ENCODE peak calls at places on chromosomes 5 and 9, in five cellular contexts. One of them, this sample, is unnamed.

GRCh38 chr5:172364773-172365172 is 81.2 kb upstream of the UBTD2 start:
- DNase-seq in thoracic aorta: no peak
- DNase-seq in IMR-90: no peak
- DNase-seq in GM23248: peak; percentile 7
- DNase-seq in esophagus squamous epithelium: no peak
- DNase-seq in this sample: no peak

GRCh38 chr9:114031948-114032688 is 46.0 kb downstream of the AMBP start:
- DNase-seq in thoracic aorta: no peak
- DNase-seq in GM23248: no peak
- DNase-seq in esophagus squamous epithelium: no peak
- DNase-seq in IMR-90: no peak
- DNase-seq in this sample: no peak

GRCh38 chr9:98615633-98616032 is 93.1 kb downstream of the GABBR2 start:
- DNase-seq in esophagus squamous epithelium: no peak
- DNase-seq in IMR-90: no peak
- DNase-seq in thoracic aorta: no peak
- DNase-seq in GM23248: no peak
- DNase-seq in this sample: no peak

GRCh38 chr5:137141779-137142178 is 357.3 kb downstream of the SPOCK1 start:
- DNase-seq in IMR-90: no peak
- DNase-seq in thoracic aorta: no peak
- DNase-seq in esophagus squamous epithelium: no peak
- DNase-seq in GM23248: peak; percentile 61
- DNase-seq in this sample: no peak

GRCh38 chr9:137607141-137607857 is 1.8 kb downstream of the ARRDC1 start:
- DNase-seq in IMR-90: peak; percentile 33
- DNase-seq in GM23248: peak; percentile 73
- DNase-seq in thoracic aorta: no peak
- DNase-seq in esophagus squamous epithelium: no peak
- DNase-seq in this sample: no peak

GRCh38 chr5:169296456-169297220 is 4.3 kb downstream of the SLIT3 start:
- DNase-seq in esophagus squamous epithelium: no peak
- DNase-seq in IMR-90: no peak
- DNase-seq in thoracic aorta: peak; percentile 31
- DNase-seq in GM23248: peak; percentile 77
- DNase-seq in this sample: no peak

GRCh38 chr5:27125856-27126255 is 87.5 kb upstream of the CDH9 start:
- DNase-seq in GM23248: peak; percentile 13
- DNase-seq in IMR-90: no peak
- DNase-seq in esophagus squamous epithelium: no peak
- DNase-seq in thoracic aorta: no peak
- DNase-seq in this sample: no peak

GRCh38 chr5:54518146-54519082 is 855 bp downstream of the SNX18 start:
- DNase-seq in GM23248: peak; percentile 76
- DNase-seq in esophagus squamous epithelium: no peak
- DNase-seq in IMR-90: peak; percentile 49
- DNase-seq in thoracic aorta: no peak
- DNase-seq in this sample: no peak

GRCh38 chr9:129697956-129698757 is 32.7 kb downstream of the PRRX2 start:
- DNase-seq in GM23248: peak; percentile 95
- DNase-seq in esophagus squamous epithelium: no peak
- DNase-seq in IMR-90: no peak
- DNase-seq in thoracic aorta: peak; percentile 84
- DNase-seq in this sample: no peak

GRCh38 chr9:109022909-109023308 is 9.6 kb upstream of the CTNNAL1 start:
- DNase-seq in GM23248: no peak
- DNase-seq in thoracic aorta: no peak
- DNase-seq in esophagus squamous epithelium: no peak
- DNase-seq in IMR-90: no peak
- DNase-seq in this sample: no peak

GRCh38 chr5:140882591-140882899 is 621 bp downstream of the PCDHA13 start:
- DNase-seq in thoracic aorta: no peak
- DNase-seq in IMR-90: no peak
- DNase-seq in GM23248: no peak
- DNase-seq in esophagus squamous epithelium: no peak
- DNase-seq in this sample: no peak

GRCh38 chr5:116374434-116374852 is 200.2 kb downstream of the SEMA6A start:
- DNase-seq in GM23248: no peak
- DNase-seq in IMR-90: no peak
- DNase-seq in thoracic aorta: no peak
- DNase-seq in esophagus squamous epithelium: no peak
- DNase-seq in this sample: no peak

GRCh38 chr9:134892221-134892620 is 11.6 kb downstream of the FCN2 start:
- DNase-seq in GM23248: no peak
- DNase-seq in thoracic aorta: no peak
- DNase-seq in IMR-90: no peak
- DNase-seq in esophagus squamous epithelium: no peak
- DNase-seq in this sample: no peak

GRCh38 chr5:122756263-122756911 is 18.5 kb upstream of the SNX2 start:
- DNase-seq in thoracic aorta: no peak
- DNase-seq in GM23248: peak; percentile 85
- DNase-seq in esophagus squamous epithelium: no peak
- DNase-seq in IMR-90: peak; percentile 80
- DNase-seq in this sample: no peak

GRCh38 chr9:137357166-137357565 is 55.1 kb upstream of the NRARP start:
- DNase-seq in GM23248: no peak
- DNase-seq in thoracic aorta: no peak
- DNase-seq in esophagus squamous epithelium: no peak
- DNase-seq in IMR-90: peak; percentile 5
- DNase-seq in this sample: no peak

GRCh38 chr5:135337064-135337463 is 62.0 kb downstream of the MACROH2A1 start:
- DNase-seq in esophagus squamous epithelium: no peak
- DNase-seq in thoracic aorta: no peak
- DNase-seq in GM23248: no peak
- DNase-seq in IMR-90: no peak
- DNase-seq in this sample: no peak

GRCh38 chr5:88827997-88828396 is 55.0 kb downstream of the MEF2C start:
- DNase-seq in GM23248: peak; percentile 26
- DNase-seq in esophagus squamous epithelium: no peak
- DNase-seq in IMR-90: peak; percentile 14
- DNase-seq in thoracic aorta: no peak
- DNase-seq in this sample: no peak
- H3K27ac ChIP-seq in GM23248: peak overlapping the region; percentile 85
- H3K27ac ChIP-seq in esophagus squamous epithelium: peak overlapping the region; percentile 82
- H3K27ac ChIP-seq in IMR-90: no peak overlapping the region
- H3K27ac ChIP-seq in thoracic aorta: peak overlapping the region; percentile 77
- H3K27ac ChIP-seq in this sample: no peak overlapping the region

GRCh38 chr9:125649826-125650225 is 57.2 kb downstream of the MAPKAP1 start:
- DNase-seq in IMR-90: no peak
- DNase-seq in thoracic aorta: no peak
- DNase-seq in esophagus squamous epithelium: no peak
- DNase-seq in GM23248: peak; percentile 50
- DNase-seq in this sample: no peak

GRCh38 chr9:125649315-125649714 is 57.7 kb downstream of the MAPKAP1 start:
- DNase-seq in IMR-90: peak; percentile 86
- DNase-seq in GM23248: peak; percentile 97
- DNase-seq in esophagus squamous epithelium: no peak
- DNase-seq in thoracic aorta: no peak
- DNase-seq in this sample: no peak

GRCh38 chr9:125650271-125650737 is 56.7 kb downstream of the MAPKAP1 start:
- DNase-seq in IMR-90: peak; percentile 46
- DNase-seq in thoracic aorta: no peak
- DNase-seq in esophagus squamous epithelium: no peak
- DNase-seq in GM23248: peak; percentile 88
- DNase-seq in this sample: no peak

GRCh38 chr9:125646222-125647100 is 60.5 kb downstream of the MAPKAP1 start:
- DNase-seq in thoracic aorta: no peak
- DNase-seq in esophagus squamous epithelium: no peak
- DNase-seq in GM23248: peak; percentile 54
- DNase-seq in IMR-90: no peak
- DNase-seq in this sample: no peak

DNA sequence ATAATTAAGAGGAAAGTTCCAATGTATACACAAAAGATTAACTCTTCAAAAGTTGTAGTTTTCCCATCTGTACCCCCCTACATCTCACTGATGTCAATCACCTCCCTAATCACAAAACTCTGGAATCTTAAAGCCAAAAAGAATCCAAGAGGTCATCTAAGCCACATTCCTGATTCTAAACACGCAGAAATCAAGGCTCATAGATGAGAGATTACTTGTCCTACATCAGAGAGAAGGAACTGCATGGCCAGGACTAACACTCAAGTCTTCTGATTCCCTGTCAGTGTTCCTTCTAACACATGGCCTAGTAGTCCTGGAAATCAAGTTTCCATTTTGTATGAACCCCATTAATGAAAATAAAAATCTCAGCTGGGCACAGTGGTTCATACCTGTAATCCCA is 58.7 kb downstream of the MAPKAP1 start:
- DNase-seq in IMR-90: no peak
- DNase-seq in esophagus squamous epithelium: no peak
- DNase-seq in thoracic aorta: no peak
- DNase-seq in GM23248: no peak
- DNase-seq in this sample: no peak
- H3K27ac ChIP-seq in IMR-90: no peak overlapping the region
- H3K27ac ChIP-seq in esophagus squamous epithelium: no peak overlapping the region
- H3K27ac ChIP-seq in thoracic aorta: no peak overlapping the region
- H3K27ac ChIP-seq in GM23248: no peak overlapping the region
- H3K27ac ChIP-seq in this sample: no peak overlapping the region

DNA sequence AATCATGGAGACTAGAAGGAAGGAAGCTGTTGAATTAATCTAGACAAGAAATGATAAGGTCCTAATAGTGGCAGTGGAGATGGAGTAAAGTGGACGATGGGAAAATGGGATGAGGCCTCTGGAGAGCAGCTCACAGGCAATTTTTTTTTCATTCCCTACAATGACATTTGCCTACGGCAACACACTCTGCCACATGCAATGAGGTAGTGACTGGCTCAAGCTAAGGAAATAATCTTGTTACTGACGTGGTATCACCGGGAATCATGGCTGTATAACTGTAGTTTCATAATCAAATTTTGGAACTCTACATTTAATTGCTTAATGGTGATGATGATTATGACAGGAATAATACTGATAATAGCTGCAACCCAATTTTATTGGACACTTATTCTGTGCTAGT is 12.1 kb upstream of the MOB3B start:
- DNase-seq in GM23248: no peak
- DNase-seq in IMR-90: no peak
- DNase-seq in thoracic aorta: no peak
- DNase-seq in esophagus squamous epithelium: no peak
- DNase-seq in this sample: no peak
- H3K27ac ChIP-seq in GM23248: no peak overlapping the region
- H3K27ac ChIP-seq in IMR-90: no peak overlapping the region
- H3K27ac ChIP-seq in thoracic aorta: no peak overlapping the region
- H3K27ac ChIP-seq in esophagus squamous epithelium: peak overlapping the region; percentile 90
- H3K27ac ChIP-seq in this sample: no peak overlapping the region

GRCh38 chr5:40141418-40141817 is 538.3 kb upstream of the PTGER4 start:
- DNase-seq in GM23248: no peak
- DNase-seq in thoracic aorta: no peak
- DNase-seq in esophagus squamous epithelium: no peak
- DNase-seq in IMR-90: no peak
- DNase-seq in this sample: no peak
- H3K27ac ChIP-seq in GM23248: no peak overlapping the region
- H3K27ac ChIP-seq in thoracic aorta: no peak overlapping the region
- H3K27ac ChIP-seq in esophagus squamous epithelium: no peak overlapping the region
- H3K27ac ChIP-seq in IMR-90: no peak overlapping the region
- H3K27ac ChIP-seq in this sample: no peak overlapping the region

DNA sequence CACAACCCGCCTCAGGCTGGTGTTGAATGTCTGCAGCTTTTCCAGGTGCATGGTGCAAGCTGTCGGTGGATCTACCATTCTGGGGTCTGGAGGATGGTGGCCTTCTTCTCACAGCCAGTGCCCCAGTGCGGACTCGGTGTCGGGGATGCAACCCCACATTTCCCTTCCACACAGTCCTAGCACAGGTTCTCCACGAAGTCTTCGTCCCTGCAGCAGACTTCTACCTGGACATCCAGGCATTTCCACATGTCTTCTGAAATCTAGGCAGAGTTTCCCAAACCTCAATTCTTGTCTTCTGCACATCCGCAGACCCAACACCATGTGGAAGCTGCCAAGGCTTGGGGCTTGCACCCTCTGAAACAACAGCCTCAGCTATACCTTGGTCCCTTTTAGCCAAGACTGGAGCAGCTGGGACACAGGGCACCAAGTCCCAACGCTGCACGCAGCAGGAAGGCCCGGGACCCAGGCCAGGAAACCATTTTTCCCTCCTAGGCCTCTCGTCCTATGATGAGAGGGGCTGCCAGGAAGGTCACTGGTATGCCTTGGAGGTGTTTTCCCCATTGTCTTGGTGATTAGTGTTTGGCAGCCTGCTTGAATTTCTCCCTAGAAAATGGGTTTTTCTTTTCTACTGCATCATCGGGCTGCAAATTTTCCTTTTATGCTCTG is 18.2 kb downstream of the PSIP1 start:
- DNase-seq in GM23248: no peak
- DNase-seq in IMR-90: no peak
- DNase-seq in esophagus squamous epithelium: no peak
- DNase-seq in thoracic aorta: no peak
- DNase-seq in this sample: no peak
- H3K27ac ChIP-seq in GM23248: no peak overlapping the region
- H3K27ac ChIP-seq in IMR-90: no peak overlapping the region
- H3K27ac ChIP-seq in esophagus squamous epithelium: no peak overlapping the region
- H3K27ac ChIP-seq in thoracic aorta: no peak overlapping the region
- H3K27ac ChIP-seq in this sample: no peak overlapping the region

GRCh38 chr5:175738595-175739133 is 80.8 kb downstream of the HRH2 start:
- DNase-seq in esophagus squamous epithelium: no peak
- DNase-seq in thoracic aorta: no peak
- DNase-seq in IMR-90: no peak
- DNase-seq in GM23248: no peak
- DNase-seq in this sample: no peak
- H3K27ac ChIP-seq in esophagus squamous epithelium: no peak overlapping the region
- H3K27ac ChIP-seq in thoracic aorta: no peak overlapping the region
- H3K27ac ChIP-seq in IMR-90: no peak overlapping the region
- H3K27ac ChIP-seq in GM23248: no peak overlapping the region
- H3K27ac ChIP-seq in this sample: no peak overlapping the region

DNA sequence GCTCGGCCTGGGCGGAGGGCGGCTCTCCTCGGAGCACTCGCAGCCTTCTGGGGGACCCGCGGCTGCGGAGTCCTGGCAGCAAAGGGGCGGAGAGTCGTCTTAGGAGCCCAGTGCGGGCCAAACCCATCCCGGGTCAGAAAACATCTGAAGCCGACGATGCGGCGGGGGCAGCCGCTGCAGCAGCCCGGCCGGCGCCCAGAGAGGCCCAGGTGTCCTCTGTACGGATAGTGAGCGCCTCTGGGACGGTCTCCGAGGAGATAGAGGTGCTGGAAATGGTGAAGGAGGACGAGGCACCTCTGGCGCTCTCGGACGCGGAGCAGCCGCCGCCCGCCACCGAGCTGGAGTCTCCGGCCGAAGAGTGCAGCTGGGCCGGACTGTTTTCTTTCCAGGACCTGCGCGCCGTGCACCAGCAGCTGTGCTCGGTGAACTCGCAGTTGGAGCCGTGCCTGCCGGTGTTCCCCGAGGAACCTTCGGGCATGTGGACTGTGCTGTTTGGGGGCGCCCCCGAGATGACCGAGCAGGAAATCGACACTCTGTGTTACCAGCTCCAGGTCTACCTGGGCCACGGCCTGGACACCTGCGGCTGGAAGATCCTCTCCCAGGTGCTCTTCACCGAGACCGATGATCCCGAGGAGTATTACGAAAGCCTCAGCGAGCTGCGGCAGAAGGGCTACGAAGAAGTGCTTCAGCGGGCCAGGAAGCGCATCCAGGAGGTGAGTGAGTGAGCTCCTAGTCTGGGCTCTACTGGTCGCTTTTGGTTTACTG is 1.2 kb downstream of the JMY start:
- DNase-seq in esophagus squamous epithelium: no peak
- DNase-seq in IMR-90: peak; percentile 45
- DNase-seq in thoracic aorta: no peak
- DNase-seq in GM23248: peak; percentile 73
- DNase-seq in this sample: no peak
- H3K27ac ChIP-seq in esophagus squamous epithelium: peak overlapping the region; percentile 96
- H3K27ac ChIP-seq in IMR-90: no peak overlapping the region
- H3K27ac ChIP-seq in thoracic aorta: peak overlapping the region; percentile 71
- H3K27ac ChIP-seq in GM23248: peak overlapping the region; percentile 87
- H3K27ac ChIP-seq in this sample: peak overlapping the region; percentile 61

This sample was measured in substantia nigra.